ENCODE peak calls at places on chromosomes 4 and X, in seven cellular contexts. One of them, this sample, is unnamed.

GRCh38 chr4:158826882-158827281 is 58.1 kb downstream of the FNIP2 start:
- DNase-seq in OCI-LY7: no peak
- DNase-seq in activated B cell treated with CpG ODN at 0.5 μM for 24 hours: no peak
- DNase-seq in thoracic aorta: no peak
- DNase-seq in choroid plexus epithelial cell: no peak
- DNase-seq in K562: no peak
- DNase-seq in MM.1S: no peak
- DNase-seq in this sample: no peak

GRCh38 chr4:15756361-15756861 is 21.7 kb upstream of the CD38 start:
- DNase-seq in OCI-LY7: peak
- DNase-seq in activated B cell treated with CpG ODN at 0.5 μM for 24 hours: no peak
- DNase-seq in thoracic aorta: no peak
- DNase-seq in choroid plexus epithelial cell: peak
- DNase-seq in K562: no peak
- DNase-seq in MM.1S: peak
- DNase-seq in this sample: peak

GRCh38 chr4:102439835-102440234 is 61.3 kb upstream of the NFKB1 start:
- DNase-seq in OCI-LY7: no peak
- DNase-seq in activated B cell treated with CpG ODN at 0.5 μM for 24 hours: no peak
- DNase-seq in thoracic aorta: no peak
- DNase-seq in choroid plexus epithelial cell: peak
- DNase-seq in K562: peak
- DNase-seq in MM.1S: no peak
- DNase-seq in this sample: no peak

GRCh38 chr4:141255016-141255415 is 34.3 kb downstream of the ZNF330 start:
- DNase-seq in OCI-LY7: no peak
- DNase-seq in activated B cell treated with CpG ODN at 0.5 μM for 24 hours: no peak
- DNase-seq in thoracic aorta: no peak
- DNase-seq in choroid plexus epithelial cell: no peak
- DNase-seq in K562: no peak
- DNase-seq in MM.1S: no peak
- DNase-seq in this sample: no peak

GRCh38 chr4:37835031-37835430 is 8.5 kb downstream of the PGM2 start:
- DNase-seq in OCI-LY7: no peak
- DNase-seq in activated B cell treated with CpG ODN at 0.5 μM for 24 hours: no peak
- DNase-seq in thoracic aorta: no peak
- DNase-seq in choroid plexus epithelial cell: no peak
- DNase-seq in K562: no peak
- DNase-seq in MM.1S: no peak
- DNase-seq in this sample: no peak

GRCh38 chr4:157057187-157057586 is 18.8 kb upstream of the GLRB start:
- DNase-seq in OCI-LY7: no peak
- DNase-seq in activated B cell treated with CpG ODN at 0.5 μM for 24 hours: no peak
- DNase-seq in thoracic aorta: no peak
- DNase-seq in choroid plexus epithelial cell: no peak
- DNase-seq in K562: no peak
- DNase-seq in MM.1S: no peak
- DNase-seq in this sample: no peak

GRCh38 chr4:55251352-55251751 is 94.7 kb upstream of the SRD5A3 start:
- DNase-seq in OCI-LY7: no peak
- DNase-seq in activated B cell treated with CpG ODN at 0.5 μM for 24 hours: no peak
- DNase-seq in thoracic aorta: no peak
- DNase-seq in choroid plexus epithelial cell: peak
- DNase-seq in K562: no peak
- DNase-seq in MM.1S: no peak
- DNase-seq in this sample: no peak

GRCh38 chrX:153881281-153881680 is 4.7 kb downstream of the L1CAM start:
- DNase-seq in OCI-LY7: no peak
- DNase-seq in activated B cell treated with CpG ODN at 0.5 μM for 24 hours: no peak
- DNase-seq in thoracic aorta: no peak
- DNase-seq in choroid plexus epithelial cell: no peak
- DNase-seq in K562: no peak
- DNase-seq in MM.1S: no peak
- DNase-seq in this sample: no peak

GRCh38 chr4:72507167-72507566 is 61.9 kb downstream of the ADAMTS3 start:
- DNase-seq in OCI-LY7: no peak
- DNase-seq in activated B cell treated with CpG ODN at 0.5 μM for 24 hours: no peak
- DNase-seq in thoracic aorta: no peak
- DNase-seq in choroid plexus epithelial cell: no peak
- DNase-seq in K562: no peak
- DNase-seq in MM.1S: no peak
- DNase-seq in this sample: no peak

GRCh38 chr4:8819421-8820177 is 52.0 kb downstream of the HMX1 start:
- DNase-seq in OCI-LY7: no peak
- DNase-seq in activated B cell treated with CpG ODN at 0.5 μM for 24 hours: peak
- DNase-seq in thoracic aorta: no peak
- DNase-seq in choroid plexus epithelial cell: no peak
- DNase-seq in K562: no peak
- DNase-seq in MM.1S: peak
- DNase-seq in this sample: no peak

GRCh38 chr4:4572821-4573220 is 31.0 kb upstream of the STX18 start:
- DNase-seq in OCI-LY7: no peak
- DNase-seq in activated B cell treated with CpG ODN at 0.5 μM for 24 hours: no peak
- DNase-seq in thoracic aorta: no peak
- DNase-seq in choroid plexus epithelial cell: peak
- DNase-seq in K562: no peak
- DNase-seq in MM.1S: no peak
- DNase-seq in this sample: no peak

GRCh38 chr4:4859010-4859798 is at the start of gene MSX1:
- DNase-seq in OCI-LY7: peak
- DNase-seq in activated B cell treated with CpG ODN at 0.5 μM for 24 hours: peak
- DNase-seq in thoracic aorta: peak
- DNase-seq in choroid plexus epithelial cell: peak
- DNase-seq in K562: peak
- DNase-seq in MM.1S: peak
- DNase-seq in this sample: peak

GRCh38 chrX:24210190-24210589 is 60.7 kb downstream of the ZFX start:
- DNase-seq in OCI-LY7: no peak
- DNase-seq in activated B cell treated with CpG ODN at 0.5 μM for 24 hours: no peak
- DNase-seq in thoracic aorta: no peak
- DNase-seq in choroid plexus epithelial cell: no peak
- DNase-seq in K562: no peak
- DNase-seq in MM.1S: no peak
- DNase-seq in this sample: no peak

GRCh38 chrX:150730719-150731118 is 37.5 kb downstream of the MTMR1 start:
- DNase-seq in OCI-LY7: no peak
- DNase-seq in activated B cell treated with CpG ODN at 0.5 μM for 24 hours: no peak
- DNase-seq in thoracic aorta: no peak
- DNase-seq in choroid plexus epithelial cell: no peak
- DNase-seq in K562: no peak
- DNase-seq in MM.1S: no peak
- DNase-seq in this sample: no peak

GRCh38 chrX:130975947-130976346 is 72.9 kb upstream of the ENOX2 start:
- DNase-seq in OCI-LY7: peak
- DNase-seq in activated B cell treated with CpG ODN at 0.5 μM for 24 hours: no peak
- DNase-seq in thoracic aorta: no peak
- DNase-seq in choroid plexus epithelial cell: peak
- DNase-seq in K562: peak
- DNase-seq in MM.1S: peak
- DNase-seq in this sample: peak

GRCh38 chr4:183350317-183351071 is 28.3 kb upstream of the CLDN24 start:
- DNase-seq in OCI-LY7: no peak
- DNase-seq in activated B cell treated with CpG ODN at 0.5 μM for 24 hours: no peak
- DNase-seq in thoracic aorta: no peak
- DNase-seq in choroid plexus epithelial cell: no peak
- DNase-seq in K562: no peak
- DNase-seq in MM.1S: no peak
- DNase-seq in this sample: no peak

GRCh38 chr4:14871676-14872430 is 130.4 kb upstream of the CPEB2 start:
- DNase-seq in OCI-LY7: peak
- DNase-seq in activated B cell treated with CpG ODN at 0.5 μM for 24 hours: no peak
- DNase-seq in thoracic aorta: no peak
- DNase-seq in choroid plexus epithelial cell: no peak
- DNase-seq in K562: peak
- DNase-seq in MM.1S: peak
- DNase-seq in this sample: peak

GRCh38 chrX:9873952-9874351 is 87.7 kb downstream of the SHROOM2 start:
- DNase-seq in OCI-LY7: peak
- DNase-seq in activated B cell treated with CpG ODN at 0.5 μM for 24 hours: peak
- DNase-seq in thoracic aorta: no peak
- DNase-seq in choroid plexus epithelial cell: peak
- DNase-seq in K562: peak
- DNase-seq in MM.1S: peak
- DNase-seq in this sample: no peak

GRCh38 chr4:11634283-11634682 is 205.6 kb upstream of the HS3ST1 start:
- DNase-seq in OCI-LY7: no peak
- DNase-seq in activated B cell treated with CpG ODN at 0.5 μM for 24 hours: no peak
- DNase-seq in thoracic aorta: no peak
- DNase-seq in choroid plexus epithelial cell: no peak
- DNase-seq in K562: no peak
- DNase-seq in MM.1S: no peak
- DNase-seq in this sample: no peak

GRCh38 chrX:135544338-135544948 is 24.0 kb downstream of the INTS6L start:
- DNase-seq in OCI-LY7: peak
- DNase-seq in activated B cell treated with CpG ODN at 0.5 μM for 24 hours: no peak
- DNase-seq in thoracic aorta: no peak
- DNase-seq in choroid plexus epithelial cell: no peak
- DNase-seq in K562: no peak
- DNase-seq in MM.1S: no peak
- DNase-seq in this sample: no peak

GRCh38 chr4:144313370-144313769 is 172.9 kb upstream of the GYPA start:
- DNase-seq in OCI-LY7: no peak
- DNase-seq in activated B cell treated with CpG ODN at 0.5 μM for 24 hours: no peak
- DNase-seq in thoracic aorta: no peak
- DNase-seq in choroid plexus epithelial cell: no peak
- DNase-seq in K562: no peak
- DNase-seq in MM.1S: no peak
- DNase-seq in this sample: no peak

GRCh38 chr4:144316869-144317268 is 176.4 kb upstream of the GYPA start:
- DNase-seq in OCI-LY7: no peak
- DNase-seq in activated B cell treated with CpG ODN at 0.5 μM for 24 hours: no peak
- DNase-seq in thoracic aorta: no peak
- DNase-seq in choroid plexus epithelial cell: no peak
- DNase-seq in K562: no peak
- DNase-seq in MM.1S: no peak
- DNase-seq in this sample: no peak

DNA sequence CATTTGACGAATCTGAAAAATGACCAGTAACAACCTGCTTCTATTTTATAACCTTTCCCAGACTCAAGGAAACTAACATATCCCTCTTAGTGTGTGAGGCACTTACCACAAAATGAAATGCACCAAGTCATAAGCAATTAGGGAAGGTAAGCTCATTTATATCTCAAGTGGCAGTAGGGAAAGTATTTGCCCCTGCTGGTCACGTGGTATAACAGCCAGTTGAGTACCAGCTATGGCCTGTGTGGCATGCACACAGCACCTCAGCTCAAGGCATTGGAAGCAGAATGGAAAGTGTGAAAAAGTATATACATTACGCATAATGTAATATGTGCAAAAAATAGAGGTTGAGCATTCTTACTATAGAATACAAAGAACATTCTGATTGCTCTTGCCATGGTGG is 178.3 kb upstream of the GYPA start:
- DNase-seq in OCI-LY7: no peak
- DNase-seq in activated B cell treated with CpG ODN at 0.5 μM for 24 hours: no peak
- DNase-seq in thoracic aorta: no peak
- DNase-seq in choroid plexus epithelial cell: no peak
- DNase-seq in K562: no peak
- DNase-seq in MM.1S: no peak
- DNase-seq in this sample: no peak
- TF ChIP-seq CTCF in OCI-LY7: peak
- TF ChIP-seq CTCF in activated B cell treated with CpG ODN at 0.5 μM for 24 hours: no peak
- TF ChIP-seq CTCF in thoracic aorta: no peak
- TF ChIP-seq CTCF in choroid plexus epithelial cell: no peak
- TF ChIP-seq CTCF in K562: no peak
- TF ChIP-seq CTCF in MM.1S: no peak
- TF ChIP-seq CTCF in this sample: no peak

GRCh38 chr4:6680372-6681034 is 13.2 kb upstream of the S100P start:
- DNase-seq in OCI-LY7: no peak
- DNase-seq in activated B cell treated with CpG ODN at 0.5 μM for 24 hours: no peak
- DNase-seq in thoracic aorta: no peak
- DNase-seq in choroid plexus epithelial cell: no peak
- DNase-seq in K562: peak
- DNase-seq in MM.1S: no peak
- DNase-seq in this sample: no peak
- TF ChIP-seq CTCF in OCI-LY7: no peak
- TF ChIP-seq CTCF in activated B cell treated with CpG ODN at 0.5 μM for 24 hours: no peak
- TF ChIP-seq CTCF in thoracic aorta: no peak
- TF ChIP-seq CTCF in choroid plexus epithelial cell: peak
- TF ChIP-seq CTCF in K562: peak
- TF ChIP-seq CTCF in MM.1S: no peak
- TF ChIP-seq CTCF in this sample: no peak

DNA sequence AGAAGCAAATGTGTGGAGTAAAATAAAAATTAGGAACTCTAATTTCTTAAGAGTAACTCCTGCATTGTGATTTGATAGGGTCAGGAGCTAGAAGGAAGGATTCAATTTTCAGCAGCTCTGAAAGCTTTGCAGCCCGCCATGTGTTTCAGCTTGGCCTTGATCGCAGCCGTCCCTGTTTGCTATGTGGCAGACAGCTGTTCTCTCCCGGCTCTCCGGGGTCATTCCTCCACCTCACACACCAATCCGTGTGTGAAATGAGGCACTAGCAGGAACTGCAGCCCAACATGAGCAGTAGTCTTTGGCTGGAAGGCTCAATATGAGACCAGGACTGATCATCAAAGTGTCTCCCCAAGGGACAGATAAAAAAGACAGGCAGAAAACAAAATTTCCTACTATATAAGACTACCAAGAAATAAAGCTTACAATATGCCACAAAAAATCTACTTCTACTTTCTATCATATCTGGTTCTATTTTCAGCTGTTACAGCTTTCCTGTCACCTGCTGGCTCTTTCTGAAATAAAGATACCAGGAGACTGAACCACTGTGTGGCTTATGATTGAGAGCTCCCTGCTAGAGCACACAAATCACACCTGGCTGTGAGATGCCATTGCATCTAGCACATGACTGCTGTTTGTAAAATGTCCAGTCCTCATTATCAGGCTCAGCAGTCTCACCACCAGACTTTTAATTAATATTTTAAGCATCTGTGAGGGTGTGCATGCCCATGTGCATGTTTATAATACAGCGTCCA is 44.1 kb upstream of the SEC24B start:
- DNase-seq in OCI-LY7: peak
- DNase-seq in activated B cell treated with CpG ODN at 0.5 μM for 24 hours: no peak
- DNase-seq in thoracic aorta: no peak
- DNase-seq in choroid plexus epithelial cell: no peak
- DNase-seq in K562: no peak
- DNase-seq in MM.1S: peak
- DNase-seq in this sample: no peak
- TF ChIP-seq CTCF in OCI-LY7: no peak
- TF ChIP-seq CTCF in activated B cell treated with CpG ODN at 0.5 μM for 24 hours: no peak
- TF ChIP-seq CTCF in thoracic aorta: no peak
- TF ChIP-seq CTCF in choroid plexus epithelial cell: no peak
- TF ChIP-seq CTCF in K562: no peak
- TF ChIP-seq CTCF in MM.1S: no peak
- TF ChIP-seq CTCF in this sample: no peak

GRCh38 chr4:77433102-77433733 is 172.4 kb upstream of the CXCL13 start:
- DNase-seq in OCI-LY7: peak
- DNase-seq in activated B cell treated with CpG ODN at 0.5 μM for 24 hours: no peak
- DNase-seq in thoracic aorta: no peak
- DNase-seq in choroid plexus epithelial cell: peak
- DNase-seq in K562: peak
- DNase-seq in MM.1S: peak
- DNase-seq in this sample: peak

GRCh38 chr4:77434299-77435092 is 171.1 kb upstream of the CXCL13 start:
- DNase-seq in OCI-LY7: no peak
- DNase-seq in activated B cell treated with CpG ODN at 0.5 μM for 24 hours: no peak
- DNase-seq in thoracic aorta: no peak
- DNase-seq in choroid plexus epithelial cell: no peak
- DNase-seq in K562: no peak
- DNase-seq in MM.1S: no peak
- DNase-seq in this sample: no peak

GRCh38 chr4:77432702-77433101 is 172.9 kb upstream of the CXCL13 start:
- DNase-seq in OCI-LY7: peak
- DNase-seq in activated B cell treated with CpG ODN at 0.5 μM for 24 hours: no peak
- DNase-seq in thoracic aorta: no peak
- DNase-seq in choroid plexus epithelial cell: no peak
- DNase-seq in K562: no peak
- DNase-seq in MM.1S: peak
- DNase-seq in this sample: no peak

GRCh38 chr4:77430847-77431246 is 174.8 kb upstream of the CXCL13 start:
- DNase-seq in OCI-LY7: no peak
- DNase-seq in activated B cell treated with CpG ODN at 0.5 μM for 24 hours: no peak
- DNase-seq in thoracic aorta: no peak
- DNase-seq in choroid plexus epithelial cell: no peak
- DNase-seq in K562: no peak
- DNase-seq in MM.1S: no peak
- DNase-seq in this sample: no peak
- TF ChIP-seq CTCF in OCI-LY7: peak
- TF ChIP-seq CTCF in activated B cell treated with CpG ODN at 0.5 μM for 24 hours: no peak
- TF ChIP-seq CTCF in thoracic aorta: no peak
- TF ChIP-seq CTCF in choroid plexus epithelial cell: no peak
- TF ChIP-seq CTCF in K562: no peak
- TF ChIP-seq CTCF in MM.1S: no peak
- TF ChIP-seq CTCF in this sample: no peak